ENCODE peak calls at places on chromosomes 6 and 20, in eight cellular contexts. One of them, this sample, is unnamed.

GRCh38 chr20:16283978-16284377 is 289.3 kb downstream of the KIF16B start:
- DNase-seq in NAMALWA: no peak
- DNase-seq in KG1: no peak
- DNase-seq in GM03348: no peak
- DNase-seq in activated naive CD8-positive, alpha-beta T cell treated with anti-CD3 and anti-CD28 coated beads, Interleukin-2, amount 50 U/mL, for 24 hours: no peak
- DNase-seq in activated B cell treated with CpG ODN at 0.5 μM for 24 hours: no peak
- DNase-seq in IMR-90: no peak
- DNase-seq in foreskin fibroblast: no peak
- DNase-seq in this sample: no peak

GRCh38 chr6:154229796-154230195 is 126.8 kb downstream of the IPCEF1 start:
- DNase-seq in NAMALWA: no peak
- DNase-seq in KG1: no peak
- DNase-seq in GM03348: no peak
- DNase-seq in activated naive CD8-positive, alpha-beta T cell treated with anti-CD3 and anti-CD28 coated beads, Interleukin-2, amount 50 U/mL, for 24 hours: peak
- DNase-seq in activated B cell treated with CpG ODN at 0.5 μM for 24 hours: no peak
- DNase-seq in IMR-90: no peak
- DNase-seq in foreskin fibroblast: no peak
- DNase-seq in this sample: no peak

GRCh38 chr6:138378463-138378862 is 758 bp downstream of the SMIM28 start:
- DNase-seq in NAMALWA: no peak
- DNase-seq in KG1: no peak
- DNase-seq in GM03348: no peak
- DNase-seq in activated naive CD8-positive, alpha-beta T cell treated with anti-CD3 and anti-CD28 coated beads, Interleukin-2, amount 50 U/mL, for 24 hours: no peak
- DNase-seq in activated B cell treated with CpG ODN at 0.5 μM for 24 hours: no peak
- DNase-seq in IMR-90: no peak
- DNase-seq in foreskin fibroblast: no peak
- DNase-seq in this sample: no peak

GRCh38 chr6:52577778-52578473 is 1.1 kb upstream of the TRAM2 start:
- DNase-seq in NAMALWA: peak
- DNase-seq in KG1: peak
- DNase-seq in GM03348: no peak
- DNase-seq in activated naive CD8-positive, alpha-beta T cell treated with anti-CD3 and anti-CD28 coated beads, Interleukin-2, amount 50 U/mL, for 24 hours: no peak
- DNase-seq in activated B cell treated with CpG ODN at 0.5 μM for 24 hours: no peak
- DNase-seq in IMR-90: no peak
- DNase-seq in foreskin fibroblast: no peak
- DNase-seq in this sample: no peak

GRCh38 chr6:140271759-140272377 is 897.4 kb upstream of the CITED2 start:
- DNase-seq in NAMALWA: peak
- DNase-seq in KG1: peak
- DNase-seq in GM03348: no peak
- DNase-seq in activated naive CD8-positive, alpha-beta T cell treated with anti-CD3 and anti-CD28 coated beads, Interleukin-2, amount 50 U/mL, for 24 hours: no peak
- DNase-seq in activated B cell treated with CpG ODN at 0.5 μM for 24 hours: no peak
- DNase-seq in IMR-90: no peak
- DNase-seq in foreskin fibroblast: no peak
- DNase-seq in this sample: no peak

GRCh38 chr6:157755032-157755751 is 67.9 kb upstream of the SNX9 start:
- DNase-seq in NAMALWA: no peak
- DNase-seq in KG1: no peak
- DNase-seq in GM03348: no peak
- DNase-seq in activated naive CD8-positive, alpha-beta T cell treated with anti-CD3 and anti-CD28 coated beads, Interleukin-2, amount 50 U/mL, for 24 hours: no peak
- DNase-seq in activated B cell treated with CpG ODN at 0.5 μM for 24 hours: no peak
- DNase-seq in IMR-90: peak
- DNase-seq in foreskin fibroblast: no peak
- DNase-seq in this sample: no peak

GRCh38 chr6:152748843-152749242 is 1.8 kb upstream of the VIP start:
- DNase-seq in NAMALWA: peak
- DNase-seq in KG1: peak
- DNase-seq in GM03348: peak
- DNase-seq in activated naive CD8-positive, alpha-beta T cell treated with anti-CD3 and anti-CD28 coated beads, Interleukin-2, amount 50 U/mL, for 24 hours: no peak
- DNase-seq in activated B cell treated with CpG ODN at 0.5 μM for 24 hours: no peak
- DNase-seq in IMR-90: peak
- DNase-seq in foreskin fibroblast: no peak
- DNase-seq in this sample: peak

GRCh38 chr20:41701596-41702350 is 83.6 kb upstream of the CHD6 start:
- DNase-seq in NAMALWA: no peak
- DNase-seq in KG1: no peak
- DNase-seq in GM03348: peak
- DNase-seq in activated naive CD8-positive, alpha-beta T cell treated with anti-CD3 and anti-CD28 coated beads, Interleukin-2, amount 50 U/mL, for 24 hours: no peak
- DNase-seq in activated B cell treated with CpG ODN at 0.5 μM for 24 hours: no peak
- DNase-seq in IMR-90: no peak
- DNase-seq in foreskin fibroblast: no peak
- DNase-seq in this sample: no peak

GRCh38 chr6:35754452-35755321 is 17.9 kb downstream of the ARMC12 start:
- DNase-seq in NAMALWA: no peak
- DNase-seq in KG1: no peak
- DNase-seq in GM03348: no peak
- DNase-seq in activated naive CD8-positive, alpha-beta T cell treated with anti-CD3 and anti-CD28 coated beads, Interleukin-2, amount 50 U/mL, for 24 hours: no peak
- DNase-seq in activated B cell treated with CpG ODN at 0.5 μM for 24 hours: no peak
- DNase-seq in IMR-90: peak
- DNase-seq in foreskin fibroblast: peak
- DNase-seq in this sample: no peak

GRCh38 chr6:13423292-13423691 is 64.1 kb downstream of the GFOD1 start:
- DNase-seq in NAMALWA: no peak
- DNase-seq in KG1: no peak
- DNase-seq in GM03348: no peak
- DNase-seq in activated naive CD8-positive, alpha-beta T cell treated with anti-CD3 and anti-CD28 coated beads, Interleukin-2, amount 50 U/mL, for 24 hours: no peak
- DNase-seq in activated B cell treated with CpG ODN at 0.5 μM for 24 hours: no peak
- DNase-seq in IMR-90: no peak
- DNase-seq in foreskin fibroblast: no peak
- DNase-seq in this sample: no peak

GRCh38 chr6:3335169-3335568 is 76.4 kb downstream of the PSMG4 start:
- DNase-seq in NAMALWA: no peak
- DNase-seq in KG1: no peak
- DNase-seq in GM03348: no peak
- DNase-seq in activated naive CD8-positive, alpha-beta T cell treated with anti-CD3 and anti-CD28 coated beads, Interleukin-2, amount 50 U/mL, for 24 hours: no peak
- DNase-seq in activated B cell treated with CpG ODN at 0.5 μM for 24 hours: no peak
- DNase-seq in IMR-90: no peak
- DNase-seq in foreskin fibroblast: no peak
- DNase-seq in this sample: no peak

GRCh38 chr20:23856736-23857135 is 22.8 kb downstream of the CST5 start:
- DNase-seq in NAMALWA: no peak
- DNase-seq in KG1: no peak
- DNase-seq in GM03348: no peak
- DNase-seq in activated naive CD8-positive, alpha-beta T cell treated with anti-CD3 and anti-CD28 coated beads, Interleukin-2, amount 50 U/mL, for 24 hours: no peak
- DNase-seq in activated B cell treated with CpG ODN at 0.5 μM for 24 hours: no peak
- DNase-seq in IMR-90: no peak
- DNase-seq in foreskin fibroblast: no peak
- DNase-seq in this sample: no peak

GRCh38 chr6:1388927-1389790 is at the start of gene FOXF2:
- DNase-seq in NAMALWA: no peak
- DNase-seq in KG1: no peak
- DNase-seq in GM03348: peak
- DNase-seq in activated naive CD8-positive, alpha-beta T cell treated with anti-CD3 and anti-CD28 coated beads, Interleukin-2, amount 50 U/mL, for 24 hours: no peak
- DNase-seq in activated B cell treated with CpG ODN at 0.5 μM for 24 hours: no peak
- DNase-seq in IMR-90: no peak
- DNase-seq in foreskin fibroblast: peak
- DNase-seq in this sample: no peak

GRCh38 chr6:47151232-47151898 is 109.2 kb upstream of the ADGRF1 start:
- DNase-seq in NAMALWA: no peak
- DNase-seq in KG1: no peak
- DNase-seq in GM03348: no peak
- DNase-seq in activated naive CD8-positive, alpha-beta T cell treated with anti-CD3 and anti-CD28 coated beads, Interleukin-2, amount 50 U/mL, for 24 hours: no peak
- DNase-seq in activated B cell treated with CpG ODN at 0.5 μM for 24 hours: no peak
- DNase-seq in IMR-90: no peak
- DNase-seq in foreskin fibroblast: no peak
- DNase-seq in this sample: no peak

GRCh38 chr6:144662812-144663211 is 377.7 kb downstream of the UTRN start:
- DNase-seq in NAMALWA: no peak
- DNase-seq in KG1: no peak
- DNase-seq in GM03348: no peak
- DNase-seq in activated naive CD8-positive, alpha-beta T cell treated with anti-CD3 and anti-CD28 coated beads, Interleukin-2, amount 50 U/mL, for 24 hours: no peak
- DNase-seq in activated B cell treated with CpG ODN at 0.5 μM for 24 hours: no peak
- DNase-seq in IMR-90: no peak
- DNase-seq in foreskin fibroblast: no peak
- DNase-seq in this sample: no peak

GRCh38 chr6:142240203-142240602 is 61.6 kb upstream of the ADGRG6 start:
- DNase-seq in NAMALWA: no peak
- DNase-seq in KG1: no peak
- DNase-seq in GM03348: no peak
- DNase-seq in activated naive CD8-positive, alpha-beta T cell treated with anti-CD3 and anti-CD28 coated beads, Interleukin-2, amount 50 U/mL, for 24 hours: no peak
- DNase-seq in activated B cell treated with CpG ODN at 0.5 μM for 24 hours: no peak
- DNase-seq in IMR-90: no peak
- DNase-seq in foreskin fibroblast: no peak
- DNase-seq in this sample: no peak

GRCh38 chr6:44224978-44225330 is 1.6 kb downstream of the SLC29A1 start:
- DNase-seq in NAMALWA: no peak
- DNase-seq in KG1: no peak
- DNase-seq in GM03348: no peak
- DNase-seq in activated naive CD8-positive, alpha-beta T cell treated with anti-CD3 and anti-CD28 coated beads, Interleukin-2, amount 50 U/mL, for 24 hours: no peak
- DNase-seq in activated B cell treated with CpG ODN at 0.5 μM for 24 hours: no peak
- DNase-seq in IMR-90: no peak
- DNase-seq in foreskin fibroblast: no peak
- DNase-seq in this sample: no peak

GRCh38 chr6:2641044-2641673 is 109.6 kb downstream of the MYLK4 start:
- DNase-seq in NAMALWA: no peak
- DNase-seq in KG1: peak
- DNase-seq in GM03348: no peak
- DNase-seq in activated naive CD8-positive, alpha-beta T cell treated with anti-CD3 and anti-CD28 coated beads, Interleukin-2, amount 50 U/mL, for 24 hours: no peak
- DNase-seq in activated B cell treated with CpG ODN at 0.5 μM for 24 hours: no peak
- DNase-seq in IMR-90: no peak
- DNase-seq in foreskin fibroblast: no peak
- DNase-seq in this sample: no peak

GRCh38 chr20:52847739-52848359 is 124.3 kb upstream of the TSHZ2 start:
- DNase-seq in NAMALWA: no peak
- DNase-seq in KG1: no peak
- DNase-seq in GM03348: no peak
- DNase-seq in activated naive CD8-positive, alpha-beta T cell treated with anti-CD3 and anti-CD28 coated beads, Interleukin-2, amount 50 U/mL, for 24 hours: no peak
- DNase-seq in activated B cell treated with CpG ODN at 0.5 μM for 24 hours: no peak
- DNase-seq in IMR-90: no peak
- DNase-seq in foreskin fibroblast: no peak
- DNase-seq in this sample: no peak

GRCh38 chr6:169487579-169488205 is 214.1 kb downstream of the WDR27 start:
- DNase-seq in NAMALWA: no peak
- DNase-seq in KG1: no peak
- DNase-seq in GM03348: peak
- DNase-seq in activated naive CD8-positive, alpha-beta T cell treated with anti-CD3 and anti-CD28 coated beads, Interleukin-2, amount 50 U/mL, for 24 hours: no peak
- DNase-seq in activated B cell treated with CpG ODN at 0.5 μM for 24 hours: no peak
- DNase-seq in IMR-90: peak
- DNase-seq in foreskin fibroblast: no peak
- DNase-seq in this sample: no peak

GRCh38 chr20:36969478-36970186 is 18.1 kb upstream of the SAMHD1 start:
- DNase-seq in NAMALWA: no peak
- DNase-seq in KG1: no peak
- DNase-seq in GM03348: no peak
- DNase-seq in activated naive CD8-positive, alpha-beta T cell treated with anti-CD3 and anti-CD28 coated beads, Interleukin-2, amount 50 U/mL, for 24 hours: no peak
- DNase-seq in activated B cell treated with CpG ODN at 0.5 μM for 24 hours: no peak
- DNase-seq in IMR-90: no peak
- DNase-seq in foreskin fibroblast: no peak
- DNase-seq in this sample: no peak

GRCh38 chr6:85465762-85466161 is 15.9 kb downstream of the NT5E start:
- DNase-seq in NAMALWA: no peak
- DNase-seq in KG1: no peak
- DNase-seq in GM03348: no peak
- DNase-seq in activated naive CD8-positive, alpha-beta T cell treated with anti-CD3 and anti-CD28 coated beads, Interleukin-2, amount 50 U/mL, for 24 hours: no peak
- DNase-seq in activated B cell treated with CpG ODN at 0.5 μM for 24 hours: no peak
- DNase-seq in IMR-90: no peak
- DNase-seq in foreskin fibroblast: no peak
- DNase-seq in this sample: no peak

GRCh38 chr20:16569218-16570153 is 3.8 kb downstream of the KIF16B start:
- DNase-seq in NAMALWA: no peak
- DNase-seq in KG1: no peak
- DNase-seq in GM03348: no peak
- DNase-seq in activated naive CD8-positive, alpha-beta T cell treated with anti-CD3 and anti-CD28 coated beads, Interleukin-2, amount 50 U/mL, for 24 hours: no peak
- DNase-seq in activated B cell treated with CpG ODN at 0.5 μM for 24 hours: no peak
- DNase-seq in IMR-90: no peak
- DNase-seq in foreskin fibroblast: no peak
- DNase-seq in this sample: no peak

GRCh38 chr6:142764306-142764705 is 180.7 kb downstream of the HIVEP2 start:
- DNase-seq in NAMALWA: no peak
- DNase-seq in KG1: no peak
- DNase-seq in GM03348: peak
- DNase-seq in activated naive CD8-positive, alpha-beta T cell treated with anti-CD3 and anti-CD28 coated beads, Interleukin-2, amount 50 U/mL, for 24 hours: no peak
- DNase-seq in activated B cell treated with CpG ODN at 0.5 μM for 24 hours: no peak
- DNase-seq in IMR-90: no peak
- DNase-seq in foreskin fibroblast: no peak
- DNase-seq in this sample: no peak

GRCh38 chr6:162814417-162814988 is 86.7 kb downstream of the PACRG start:
- DNase-seq in NAMALWA: no peak
- DNase-seq in KG1: no peak
- DNase-seq in GM03348: no peak
- DNase-seq in activated naive CD8-positive, alpha-beta T cell treated with anti-CD3 and anti-CD28 coated beads, Interleukin-2, amount 50 U/mL, for 24 hours: no peak
- DNase-seq in activated B cell treated with CpG ODN at 0.5 μM for 24 hours: no peak
- DNase-seq in IMR-90: no peak
- DNase-seq in foreskin fibroblast: no peak
- DNase-seq in this sample: no peak

GRCh38 chr6:157159339-157159738 is 164.0 kb downstream of the TMEM242 start:
- DNase-seq in NAMALWA: no peak
- DNase-seq in KG1: no peak
- DNase-seq in GM03348: no peak
- DNase-seq in activated naive CD8-positive, alpha-beta T cell treated with anti-CD3 and anti-CD28 coated beads, Interleukin-2, amount 50 U/mL, for 24 hours: no peak
- DNase-seq in activated B cell treated with CpG ODN at 0.5 μM for 24 hours: no peak
- DNase-seq in IMR-90: no peak
- DNase-seq in foreskin fibroblast: no peak
- DNase-seq in this sample: peak

GRCh38 chr6:38676974-38677544 is 25.9 kb downstream of the GLO1 start:
- DNase-seq in NAMALWA: no peak
- DNase-seq in KG1: no peak
- DNase-seq in GM03348: no peak
- DNase-seq in activated naive CD8-positive, alpha-beta T cell treated with anti-CD3 and anti-CD28 coated beads, Interleukin-2, amount 50 U/mL, for 24 hours: no peak
- DNase-seq in activated B cell treated with CpG ODN at 0.5 μM for 24 hours: no peak
- DNase-seq in IMR-90: no peak
- DNase-seq in foreskin fibroblast: no peak
- DNase-seq in this sample: no peak

GRCh38 chr6:27553123-27553904 is 80.4 kb upstream of the ZNF184 start:
- DNase-seq in NAMALWA: peak
- DNase-seq in KG1: no peak
- DNase-seq in GM03348: no peak
- DNase-seq in activated naive CD8-positive, alpha-beta T cell treated with anti-CD3 and anti-CD28 coated beads, Interleukin-2, amount 50 U/mL, for 24 hours: peak
- DNase-seq in activated B cell treated with CpG ODN at 0.5 μM for 24 hours: no peak
- DNase-seq in IMR-90: peak
- DNase-seq in foreskin fibroblast: peak
- DNase-seq in this sample: peak

GRCh38 chr6:143747347-143747842 is 69.6 kb downstream of the PHACTR2 start:
- DNase-seq in NAMALWA: no peak
- DNase-seq in KG1: no peak
- DNase-seq in GM03348: no peak
- DNase-seq in activated naive CD8-positive, alpha-beta T cell treated with anti-CD3 and anti-CD28 coated beads, Interleukin-2, amount 50 U/mL, for 24 hours: no peak
- DNase-seq in activated B cell treated with CpG ODN at 0.5 μM for 24 hours: no peak
- DNase-seq in IMR-90: no peak
- DNase-seq in foreskin fibroblast: no peak
- DNase-seq in this sample: no peak

GRCh38 chr6:87993331-87993730 is 54.3 kb upstream of the SPACA1 start:
- DNase-seq in NAMALWA: no peak
- DNase-seq in KG1: no peak
- DNase-seq in GM03348: no peak
- DNase-seq in activated naive CD8-positive, alpha-beta T cell treated with anti-CD3 and anti-CD28 coated beads, Interleukin-2, amount 50 U/mL, for 24 hours: no peak
- DNase-seq in activated B cell treated with CpG ODN at 0.5 μM for 24 hours: no peak
- DNase-seq in IMR-90: no peak
- DNase-seq in foreskin fibroblast: no peak
- DNase-seq in this sample: peak

GRCh38 chr6:1601616-1602355 is 7.9 kb upstream of the FOXC1 start:
- DNase-seq in NAMALWA: no peak
- DNase-seq in KG1: no peak
- DNase-seq in GM03348: no peak
- DNase-seq in activated naive CD8-positive, alpha-beta T cell treated with anti-CD3 and anti-CD28 coated beads, Interleukin-2, amount 50 U/mL, for 24 hours: no peak
- DNase-seq in activated B cell treated with CpG ODN at 0.5 μM for 24 hours: no peak
- DNase-seq in IMR-90: no peak
- DNase-seq in foreskin fibroblast: no peak
- DNase-seq in this sample: no peak

GRCh38 chr6:153831350-153832078 is 207.5 kb upstream of the OPRM1 start:
- DNase-seq in NAMALWA: no peak
- DNase-seq in KG1: no peak
- DNase-seq in GM03348: no peak
- DNase-seq in activated naive CD8-positive, alpha-beta T cell treated with anti-CD3 and anti-CD28 coated beads, Interleukin-2, amount 50 U/mL, for 24 hours: no peak
- DNase-seq in activated B cell treated with CpG ODN at 0.5 μM for 24 hours: no peak
- DNase-seq in IMR-90: no peak
- DNase-seq in foreskin fibroblast: no peak
- DNase-seq in this sample: no peak

GRCh38 chr20:32484221-32485125 is 100.7 kb downstream of the NOL4L start:
- DNase-seq in NAMALWA: peak
- DNase-seq in KG1: no peak
- DNase-seq in GM03348: peak
- DNase-seq in activated naive CD8-positive, alpha-beta T cell treated with anti-CD3 and anti-CD28 coated beads, Interleukin-2, amount 50 U/mL, for 24 hours: peak
- DNase-seq in activated B cell treated with CpG ODN at 0.5 μM for 24 hours: peak
- DNase-seq in IMR-90: no peak
- DNase-seq in foreskin fibroblast: no peak
- DNase-seq in this sample: no peak

GRCh38 chr20:39960522-39961420 is 728.3 kb downstream of the MAFB start:
- DNase-seq in NAMALWA: no peak
- DNase-seq in KG1: no peak
- DNase-seq in GM03348: no peak
- DNase-seq in activated naive CD8-positive, alpha-beta T cell treated with anti-CD3 and anti-CD28 coated beads, Interleukin-2, amount 50 U/mL, for 24 hours: no peak
- DNase-seq in activated B cell treated with CpG ODN at 0.5 μM for 24 hours: no peak
- DNase-seq in IMR-90: no peak
- DNase-seq in foreskin fibroblast: no peak
- DNase-seq in this sample: no peak